ENCODE peak calls at places on chromosomes 16 and 17, in four cellular contexts. U is GM12878, L is IMR-90, X is SK-N-SH. P is an unnamed sample.
A peak's percentile ranks its signal among the peaks of the same experiment; 100 is the strongest.

GRCh38 chr16:86984975-86985655 is 332.1 kb downstream of the C16orf95 start:
- DNase-seq in U (no peak), L (no peak), X (no peak), P (no peak)

GRCh38 chr16:50047864-50048263 is 17.9 kb upstream of the HEATR3 start:
- DNase-seq in L (no peak), U (no peak), X (no peak), P (no peak)

GRCh38 chr16:73669535-73670274 is 621.8 kb upstream of the ZFHX3 start:
- DNase-seq in L (no peak), X (no peak), U (no peak), P (no peak)

GRCh38 chr16:81071816-81072215 is 5.2 kb downstream of the C16orf46 start:
- DNase-seq in X (no peak), U (no peak), L (peak; percentile 12), P (peak; percentile 61)

GRCh38 chr16:87897563-87898505 is 28.5 kb upstream of the SLC7A5 start:
- DNase-seq in L (no peak), U (no peak), X (no peak), P (no peak)

GRCh38 chr17:72053069-72053846 is 67.6 kb upstream of the SOX9 start:
- DNase-seq in X (peak; percentile 24), L (no peak), U (no peak), P (no peak)

GRCh38 chr16:86991679-86992078 is 325.5 kb downstream of the C16orf95 start:
- DNase-seq in L (peak; percentile 88), X (no peak), U (no peak), P (no peak)

GRCh38 chr16:66135376-66135775 is 231.1 kb upstream of the CDH5 start:
- DNase-seq in U (no peak), L (peak; percentile 25), X (no peak), P (no peak)

GRCh38 chr16:11836653-11837244 is 14.6 kb downstream of the RSL1D1 start:
- DNase-seq in U (no peak), X (no peak), L (peak; percentile 87), P (no peak)

GRCh38 chr16:2527071-2527783 is 4.0 kb downstream of the CEMP1 start:
- DNase-seq in X (peak; percentile 21), U (no peak), L (no peak), P (no peak)

GRCh38 chr16:53821487-53821886 is 117.5 kb downstream of the FTO start:
- DNase-seq in U (no peak), X (no peak), L (peak; percentile 42), P (no peak)

GRCh38 chr17:61814485-61814884 is 48.8 kb downstream of the BRIP1 start:
- DNase-seq in U (no peak), L (no peak), X (no peak), P (no peak)
- TF ChIP-seq MXI1 in U (no peak), L (no peak), X (no peak), P (no peak)

GRCh38 chr17:17693253-17693954 is 12.1 kb downstream of the RAI1 start:
- DNase-seq in U (no peak), X (peak; percentile 78), L (no peak), P (no peak)
- TF ChIP-seq MXI1 in U (no peak), X (no peak), L (no peak), P (no peak)

GRCh38 chr17:73394523-73395450 is 83.0 kb upstream of the CDC42EP4 start:
- DNase-seq in L (no peak), U (no peak), X (no peak), P (no peak)

GRCh38 chr17:73391331-73392265 is 79.8 kb upstream of the CDC42EP4 start:
- DNase-seq in U (no peak), X (no peak), L (no peak), P (no peak)

GRCh38 chr17:73393962-73394361 is 82.2 kb upstream of the CDC42EP4 start:
- DNase-seq in L (peak; percentile 13), U (no peak), X (peak; percentile 71), P (peak; percentile 44)

GRCh38 chr17:73390851-73391250 is 79.0 kb upstream of the CDC42EP4 start:
- DNase-seq in U (no peak), L (no peak), X (no peak), P (no peak)

DNA sequence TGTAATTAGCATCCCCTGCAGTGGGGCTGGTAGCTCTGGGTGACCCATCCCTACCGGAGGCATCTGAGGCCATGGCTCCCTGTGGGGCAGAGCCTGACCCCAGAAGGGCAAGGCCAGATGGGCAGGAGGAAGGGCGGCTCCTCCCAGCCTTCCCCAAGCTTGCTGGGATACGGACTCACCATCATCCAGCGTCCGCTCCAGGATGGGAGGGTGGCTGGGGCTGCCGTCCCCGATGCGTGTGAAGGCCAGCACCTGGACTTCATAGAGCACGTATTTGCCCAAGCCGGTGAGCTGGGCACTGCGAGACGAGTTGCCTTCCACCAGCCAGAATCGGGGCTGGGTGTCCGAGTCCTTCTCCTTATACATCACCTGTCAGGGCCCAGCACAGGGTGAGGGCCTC is 81.6 kb upstream of the CDC42EP4 start:
- DNase-seq in U (no peak), L (no peak), X (no peak), P (no peak)
- TF ChIP-seq MXI1 in U (no peak), L (no peak), X (no peak), P (no peak)

GRCh38 chr16:78659668-78660217 is 560.3 kb downstream of the WWOX start:
- DNase-seq in L (no peak), U (no peak), X (no peak), P (no peak)

GRCh38 chr16:78659216-78659615 is 559.8 kb downstream of the WWOX start:
- DNase-seq in X (peak; percentile 62), L (no peak), U (no peak), P (no peak)

GRCh38 chr16:78656887-78657286 is 557.4 kb downstream of the WWOX start:
- DNase-seq in X (no peak), L (no peak), U (no peak), P (no peak)

GRCh38 chr16:78663690-78664089 is 564.2 kb downstream of the WWOX start:
- DNase-seq in X (no peak), U (no peak), L (no peak), P (no peak)

DNA sequence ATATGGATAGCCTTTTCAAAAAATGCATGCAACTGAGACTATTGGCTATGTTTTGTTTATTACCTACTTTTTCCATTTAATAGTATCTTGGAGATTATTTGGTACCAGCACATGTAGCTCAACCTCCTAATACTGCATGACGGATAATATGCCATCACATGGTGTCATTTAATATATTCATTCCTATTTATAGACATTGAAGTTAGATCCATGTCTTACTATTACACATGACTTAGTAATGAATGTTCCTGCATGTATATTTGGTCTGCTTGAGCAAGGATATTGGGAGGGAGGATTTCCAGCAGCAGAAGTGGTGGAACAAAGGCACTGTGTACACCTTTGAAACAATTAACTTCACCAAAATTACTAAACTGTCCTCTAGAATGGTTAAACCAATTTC is 561.3 kb downstream of the WWOX start:
- DNase-seq in L (no peak), U (no peak), X (no peak), P (no peak)
- TF ChIP-seq MXI1 in L (no peak), U (no peak), X (no peak), P (no peak)

GRCh38 chr16:27701381-27701780 is 151.4 kb downstream of the KATNIP start:
- DNase-seq in X (no peak), U (no peak), L (no peak), P (no peak)
- TF ChIP-seq MXI1 in X (no peak), U (no peak), L (no peak), P (no peak)

GRCh38 chr16:85308585-85309540 is 196.6 kb upstream of the CIBAR2 start:
- DNase-seq in X (no peak), L (no peak), U (no peak), P (no peak)
- TF ChIP-seq MXI1 in X (no peak), L (no peak), U (no peak), P (no peak)

P was measured in K562.